ENCODE peak calls at places on chromosomes 3 and 15, in five cellular contexts. P, D, O, N and U are unnamed samples.

GRCh38 chr15:33964665-33965040 is 3.6 kb upstream of the CHRM5 start:
- DNase-seq in N (no peak), O (no peak), P (no peak), D (no peak), U (peak)

GRCh38 chr3:124119056-124119721 is 127.3 kb upstream of the ROPN1 start:
- DNase-seq in N (no peak), P (no peak), O (no peak), D (no peak), U (peak)

GRCh38 chr3:46564190-46565112 is 1.7 kb downstream of the LRRC2 start:
- DNase-seq in P (no peak), N (no peak), D (no peak), O (peak), U (peak)

GRCh38 chr3:124514681-124515080 is 215.6 kb upstream of the UMPS start:
- DNase-seq in N (no peak), O (no peak), P (no peak), D (no peak), U (peak)

GRCh38 chr3:186386883-186387560 is 25.0 kb upstream of the DGKG start:
- DNase-seq in O (no peak), D (peak), N (no peak), P (no peak), U (no peak)

GRCh38 chr3:38650248-38650940 is 907 bp upstream of the SCN5A start:
- DNase-seq in D (no peak), P (no peak), N (no peak), O (no peak), U (no peak)

GRCh38 chr3:196528639-196529233 is 13.6 kb upstream of the SMCO1 start:
- DNase-seq in P (peak), D (peak), N (peak), O (peak), U (peak)

GRCh38 chr3:158713094-158713499 is 19.2 kb downstream of the RARRES1 start:
- DNase-seq in P (no peak), O (no peak), D (no peak), N (no peak), U (peak)

GRCh38 chr15:82124331-82125263 is 78.8 kb upstream of the MEX3B start:
- DNase-seq in N (no peak), D (no peak), O (no peak), P (no peak), U (no peak)

GRCh38 chr3:149393355-149394165 is 16.1 kb upstream of the TM4SF1 start:
- DNase-seq in P (peak), O (peak), N (no peak), D (peak), U (peak)

GRCh38 chr15:66844041-66844746 is 142.2 kb downstream of the SMAD6 start:
- DNase-seq in N (no peak), P (no peak), O (no peak), D (no peak), U (no peak)

GRCh38 chr15:76840830-76841460 is 64.2 kb downstream of the SCAPER start:
- DNase-seq in P (no peak), D (peak), N (no peak), O (no peak), U (peak)

GRCh38 chr3:184155644-184156521 is 706 bp downstream of the DVL3 start:
- DNase-seq in P (peak), D (peak), N (peak), O (peak), U (no peak)

GRCh38 chr3:154177406-154177805 is 56.2 kb downstream of the ARHGEF26 start:
- DNase-seq in P (no peak), D (no peak), O (no peak), N (no peak), U (no peak)

GRCh38 chr3:113552851-113553250 is 20.5 kb downstream of the SIDT1 start:
- DNase-seq in P (no peak), O (no peak), D (no peak), N (peak), U (no peak)

GRCh38 chr3:167125612-167126407 is 254.3 kb downstream of the ZBBX start:
- DNase-seq in O (no peak), P (no peak), D (no peak), N (no peak), U (no peak)

GRCh38 chr3:117016359-117016758 is 306.8 kb downstream of the TUSC7 start:
- DNase-seq in N (no peak), P (no peak), D (no peak), O (no peak), U (no peak)

GRCh38 chr3:186268616-186269448 is 93.2 kb downstream of the DGKG start:
- DNase-seq in N (no peak), P (no peak), D (no peak), O (no peak), U (no peak)